ENCODE peak calls at places on chromosomes 12 and 14, in nine cellular contexts. W is colonic mucosa, A is left lung, N is adrenal gland, L is fibroblast of lung, F is AG04450, D is stomach, H is hepatocyte, Y is OCI-LY7. O is an unnamed sample.

GRCh38 chr12:115296613-115297012 is 612.6 kb upstream of the TBX3 start:
- DNase-seq in A (no peak), F (no peak), N (no peak), D (no peak), L (no peak), H (no peak), W (no peak), Y (no peak), O (no peak)

GRCh38 chr12:124862768-124863408 is 776 bp downstream of the SCARB1 start:
- DNase-seq in W (peak; percentile 45), H (peak; percentile 54), D (no peak), L (peak; percentile 17), A (no peak), Y (peak; percentile 69), F (no peak), N (peak; percentile 43), O (no peak)

GRCh38 chr12:124646385-124647230 is 79.2 kb upstream of the NCOR2 start:
- DNase-seq in L (no peak), A (peak; percentile 85), F (no peak), D (no peak), N (no peak), W (no peak), Y (no peak), H (no peak), O (no peak)

GRCh38 chr14:31692376-31692781 is 131.2 kb downstream of the NUBPL start:
- DNase-seq in Y (no peak), L (peak; percentile 12), N (no peak), F (no peak), W (no peak), H (no peak), D (no peak), A (no peak), O (no peak)

GRCh38 chr12:7989827-7990491 is 42.6 kb upstream of the FOXJ2 start:
- DNase-seq in A (peak; percentile 89), L (no peak), W (peak; percentile 27), N (peak; percentile 56), Y (no peak), H (no peak), F (no peak), D (peak; percentile 29), O (peak; percentile 52)

GRCh38 chr12:89574736-89575208 is 48.9 kb upstream of the POC1B start:
- DNase-seq in A (no peak), W (no peak), L (peak; percentile 43), H (peak; percentile 28), Y (peak; percentile 4), D (no peak), N (peak; percentile 14), F (peak; percentile 63), O (no peak)

GRCh38 chr12:46901464-46902205 is 75.8 kb upstream of the SLC38A4 start:
- DNase-seq in L (no peak), D (no peak), W (no peak), H (no peak), N (no peak), F (no peak), A (no peak), Y (no peak), O (no peak)

GRCh38 chr12:44708218-44708617 is 167.9 kb downstream of the NELL2 start:
- DNase-seq in D (no peak), H (no peak), F (no peak), Y (no peak), W (no peak), N (no peak), L (no peak), A (no peak), O (no peak)

GRCh38 chr14:67416085-67416484 is 4.1 kb upstream of the PLEK2 start:
- DNase-seq in W (no peak), D (no peak), N (peak; percentile 90), L (no peak), Y (no peak), F (no peak), H (peak; percentile 40), A (no peak), O (no peak)

GRCh38 chr14:102498005-102498677 is 11.4 kb downstream of the ANKRD9 start:
- DNase-seq in W (no peak), F (no peak), H (peak; percentile 5), Y (no peak), D (no peak), N (no peak), A (no peak), L (no peak), O (no peak)
- TF ChIP-seq CTCF in W (peak; percentile 26), F (peak; percentile 8), H (peak; percentile 9), Y (peak; percentile 59), D (no peak), N (no peak), A (no peak), L (no peak), O (no peak)

DNA sequence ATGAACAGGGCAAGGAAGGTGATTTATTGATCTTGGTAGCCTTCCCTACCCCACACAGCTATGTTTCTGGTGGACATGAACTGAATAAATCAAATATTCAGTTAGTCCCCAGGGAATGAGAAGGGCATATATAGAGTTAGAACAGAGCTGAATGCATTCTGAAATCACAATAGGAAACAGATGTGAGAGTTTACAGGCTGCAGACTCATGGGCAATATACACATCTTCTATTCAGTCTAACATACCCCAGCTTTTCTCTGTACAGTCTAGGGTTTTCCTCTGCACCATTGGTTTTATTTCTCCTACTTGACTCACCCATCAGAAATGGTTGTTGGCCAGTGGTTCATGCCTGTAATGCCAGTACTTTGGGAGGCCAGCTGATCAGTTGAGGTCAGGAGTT is 7.3 kb upstream of the STX2 start:
- DNase-seq in W (no peak), F (no peak), H (no peak), D (no peak), N (no peak), L (no peak), Y (no peak), A (no peak), O (no peak)
- H3K27ac ChIP-seq in W (no peak overlapping the region), F (no peak overlapping the region), H (no peak overlapping the region), D (no peak overlapping the region), N (no peak overlapping the region), L (no peak overlapping the region), Y (no peak overlapping the region), A (no peak overlapping the region), O (no peak overlapping the region)

DNA sequence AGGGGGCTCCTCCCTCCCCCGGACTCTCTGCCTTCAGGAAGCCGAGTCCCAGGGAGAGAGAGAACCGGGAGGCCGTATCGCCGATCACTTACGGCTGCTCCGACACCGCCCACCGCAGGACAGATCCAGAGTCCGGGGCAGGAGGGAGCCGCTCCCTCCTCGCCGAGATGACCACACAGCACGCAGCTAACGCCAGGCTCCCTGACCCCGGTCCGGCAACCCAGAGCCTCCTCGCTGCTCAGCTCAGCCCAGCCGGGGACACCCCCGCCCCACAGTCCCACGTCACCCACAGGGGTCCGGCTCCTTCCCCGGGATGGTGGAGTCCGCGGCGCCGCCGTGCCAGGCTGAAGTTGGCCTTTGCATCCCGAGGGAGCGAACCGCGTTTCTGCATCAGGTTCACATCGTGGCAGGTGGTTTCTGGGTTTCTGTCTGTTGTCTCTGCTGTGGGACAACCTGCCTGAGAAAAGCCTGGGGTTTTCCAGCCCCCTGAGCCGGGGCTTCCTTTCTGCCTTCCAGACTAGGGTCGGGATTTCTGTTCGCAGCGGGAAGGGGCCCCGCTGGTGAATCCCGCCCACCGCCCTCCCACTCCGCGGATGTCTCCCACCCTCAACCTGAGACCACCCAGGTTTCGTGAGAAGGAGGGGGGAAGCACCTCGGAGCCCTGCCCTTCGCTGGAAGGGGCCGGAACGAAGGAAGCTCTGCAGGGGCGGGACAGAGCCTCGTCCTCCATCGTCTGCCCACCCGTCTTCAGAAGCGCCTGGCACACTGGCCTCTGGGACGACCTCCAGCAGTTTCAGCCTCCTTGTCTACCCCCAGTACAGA is 61.2 kb downstream of the NOC4L start:
- DNase-seq in F (no peak), A (peak; percentile 68), W (no peak), L (no peak), D (no peak), N (no peak), H (no peak), Y (no peak), O (no peak)
- H3K4me3 ChIP-seq in F (no peak overlapping the region), A (no peak overlapping the region), W (no peak overlapping the region), L (no peak overlapping the region), D (no peak overlapping the region), N (no peak overlapping the region), H (no peak overlapping the region), Y (no peak overlapping the region), O (peak overlapping the region; percentile 30)

GRCh38 chr14:45201908-45202307 is 51.1 kb downstream of the MIS18BP1 start:
- DNase-seq in Y (peak; percentile 55), N (no peak), F (no peak), D (no peak), W (no peak), L (peak; percentile 21), H (peak; percentile 12), A (no peak), O (no peak)
- TF ChIP-seq CTCF in Y (peak; percentile 62), N (no peak), F (peak; percentile 21), D (no peak), W (peak; percentile 13), L (no peak), H (peak; percentile 12), A (no peak), O (no peak)

GRCh38 chr12:50765325-50765911 is 1.5 kb downstream of the ATF1 start:
- DNase-seq in H (peak; percentile 53), L (peak; percentile 66), D (peak; percentile 34), W (peak; percentile 58), Y (peak; percentile 67), A (no peak), F (no peak), N (peak; percentile 57), O (peak; percentile 62)
- H3K27ac ChIP-seq in H (peak overlapping the region; percentile 100), L (peak overlapping the region; percentile 94), D (no peak overlapping the region), W (peak overlapping the region; percentile 80), Y (peak overlapping the region; percentile 84), A (peak overlapping the region; percentile 97), F (no peak overlapping the region), N (no peak overlapping the region), O (no peak overlapping the region)

O was measured in ascending aorta.